ENCODE peak calls at places on chromosomes 12 and 14, in eight cellular contexts. G is pons; R is naive thymus-derived CD8-positive, alpha-beta T cell; N is occipital lobe; O is NCI-H774; P is HTR-8/SVneo; B is activated T-helper 1 cell treated with Interleukin-2 at 50 U/mL for 16 hours; Q is aorta. X is an unnamed sample.

GRCh38 chr12:49020441-49020840 is 1.9 kb upstream of the PRKAG1 start:
- DNase-seq in G (no peak), R (no peak), N (no peak), O (no peak), P (no peak), B (no peak), Q (no peak), X (no peak)

GRCh38 chr14:103213331-103213730 is 90.1 kb downstream of the TNFAIP2 start:
- DNase-seq in G (no peak), R (no peak), N (no peak), O (no peak), P (no peak), B (no peak), Q (no peak), X (no peak)

GRCh38 chr14:54002653-54003052 is 46.0 kb upstream of the BMP4 start:
- DNase-seq in G (peak; percentile 5), R (no peak), N (no peak), O (no peak), P (no peak), B (no peak), Q (no peak), X (no peak)

GRCh38 chr14:60981626-60982455 is 796 bp downstream of the SLC38A6 start:
- DNase-seq in G (peak; percentile 14), R (no peak), N (no peak), O (no peak), P (peak; percentile 82), B (no peak), Q (no peak), X (peak; percentile 86)

GRCh38 chr12:42565633-42566032 is 23.9 kb downstream of the PRICKLE1 start:
- DNase-seq in G (no peak), R (no peak), N (no peak), O (no peak), P (no peak), B (no peak), Q (no peak), X (peak; percentile 27)

GRCh38 chr14:61586539-61587396 is 108.5 kb upstream of the HIF1A start:
- DNase-seq in G (no peak), R (no peak), N (no peak), O (no peak), P (peak; percentile 69), B (no peak), Q (no peak), X (no peak)

GRCh38 chr12:123660328-123660727 is 10.6 kb upstream of the TCTN2 start:
- DNase-seq in G (no peak), R (no peak), N (no peak), O (no peak), P (peak; percentile 89), B (no peak), Q (no peak), X (peak; percentile 31)

GRCh38 chr12:100229876-100230275 is 29.3 kb downstream of the ACTR6 start:
- DNase-seq in G (no peak), R (no peak), N (no peak), O (no peak), P (peak; percentile 14), B (no peak), Q (no peak), X (no peak)

GRCh38 chr14:74712499-74713394 is at the start of the genes AREL1 and FCF1:
- DNase-seq in G (peak; percentile 95), R (peak; percentile 90), N (no peak), O (no peak), P (peak; percentile 99), B (peak; percentile 69), Q (peak; percentile 89), X (peak; percentile 93)

GRCh38 chr14:74562515-74563232 is 49.4 kb downstream of the LTBP2 start:
- DNase-seq in G (no peak), R (no peak), N (no peak), O (no peak), P (peak; percentile 53), B (no peak), Q (peak; percentile 31), X (no peak)

GRCh38 chr14:81450100-81450531 is 50.0 kb upstream of the STON2 start:
- DNase-seq in G (no peak), R (no peak), N (no peak), O (no peak), P (no peak), B (no peak), Q (no peak), X (no peak)

GRCh38 chr12:2035421-2036080 is 17.2 kb upstream of the CACNA1C start:
- DNase-seq in G (no peak), R (no peak), N (no peak), O (no peak), P (no peak), B (no peak), Q (no peak), X (no peak)

GRCh38 chr14:36508418-36509051 is 11.5 kb downstream of the NKX2-1 start:
- DNase-seq in G (no peak), R (no peak), N (no peak), O (no peak), P (no peak), B (no peak), Q (no peak), X (no peak)

GRCh38 chr12:126767334-126767733 is 1499.6 kb upstream of the TMEM132C start:
- DNase-seq in G (no peak), R (no peak), N (no peak), O (no peak), P (no peak), B (no peak), Q (no peak), X (no peak)

GRCh38 chr14:75307700-75308379 is 29.2 kb downstream of the FOS start:
- DNase-seq in G (peak; percentile 88), R (peak; percentile 83), N (peak; percentile 80), O (peak; percentile 62), P (peak; percentile 89), B (peak; percentile 54), Q (peak; percentile 95), X (peak; percentile 89)

GRCh38 chr12:82210882-82211281 is 147.3 kb downstream of the CCDC59 start:
- DNase-seq in G (no peak), R (no peak), N (no peak), O (no peak), P (no peak), B (no peak), Q (no peak), X (no peak)

GRCh38 chr12:92987846-92988621 is 58.9 kb upstream of the EEA1 start:
- DNase-seq in G (peak; percentile 32), R (no peak), N (no peak), O (no peak), P (no peak), B (no peak), Q (no peak), X (peak; percentile 25)

GRCh38 chr14:54566152-54566409 is 847 bp upstream of the SAMD4A start:
- DNase-seq in G (no peak), R (no peak), N (no peak), O (no peak), P (no peak), B (no peak), Q (no peak), X (no peak)

GRCh38 chr12:10771132-10771733 is 31.2 kb downstream of the TAS2R7 start:
- DNase-seq in G (peak; percentile 37), R (no peak), N (no peak), O (no peak), P (peak; percentile 9), B (no peak), Q (no peak), X (peak; percentile 63)

GRCh38 chr12:131128556-131128955 is 174.8 kb downstream of the ADGRD1 start:
- DNase-seq in G (no peak), R (peak; percentile 62), N (no peak), O (no peak), P (no peak), B (no peak), Q (peak; percentile 25), X (no peak)

GRCh38 chr12:20403230-20403629 is 34.9 kb downstream of the PDE3A start:
- DNase-seq in G (no peak), R (no peak), N (no peak), O (no peak), P (no peak), B (no peak), Q (no peak), X (no peak)

GRCh38 chr12:108724054-108724889 is 7.0 kb downstream of the CORO1C start:
- DNase-seq in G (no peak), R (no peak), N (no peak), O (no peak), P (no peak), B (no peak), Q (no peak), X (peak; percentile 82)

GRCh38 chr12:53217049-53217929 is 10.2 kb upstream of the ITGB7 start:
- DNase-seq in G (no peak), R (peak; percentile 69), N (no peak), O (no peak), P (no peak), B (no peak), Q (peak; percentile 86), X (peak; percentile 48)

GRCh38 chr14:100825691-100826331 is at the start of gene MEG3:
- DNase-seq in G (no peak), R (no peak), N (peak; percentile 47), O (no peak), P (peak; percentile 61), B (no peak), Q (peak; percentile 80), X (peak; percentile 39)

X was measured in lung microvascular endothelial cell.